ENCODE peak calls at places on chromosomes 4 and X, in five cellular contexts. D is mucosa of descending colon, I is Caco-2, Y is suprapubic skin, O is sigmoid colon. Q is an unnamed sample.
A peak's percentile ranks its signal among the peaks of the same experiment; 100 is the strongest.

GRCh38 chr4:57679969-57680368 is 569.8 kb upstream of the IGFBP7 start:
- DNase-seq in D (no peak), I (no peak), Y (no peak), O (no peak), Q (no peak)

GRCh38 chr4:146834263-146835034 is 111.2 kb downstream of the TTC29 start:
- DNase-seq in D (no peak), I (no peak), Y (no peak), O (no peak), Q (no peak)

GRCh38 chr4:182143822-182144620 is 99.2 kb upstream of the TENM3 start:
- DNase-seq in D (no peak), I (peak; percentile 72), Y (no peak), O (no peak), Q (no peak)

GRCh38 chr4:146478009-146478408 is 43.7 kb downstream of the SLC10A7 start:
- DNase-seq in D (no peak), I (no peak), Y (no peak), O (no peak), Q (no peak)

GRCh38 chr4:41365726-41366125 is 109.0 kb downstream of the UCHL1 start:
- DNase-seq in D (no peak), I (no peak), Y (no peak), O (no peak), Q (no peak)

GRCh38 chr4:8410641-8411271 is 29.8 kb downstream of the ACOX3 start:
- DNase-seq in D (peak; percentile 74), I (peak; percentile 91), Y (no peak), O (no peak), Q (peak; percentile 71)

GRCh38 chr4:82583897-82584604 is 22.3 kb upstream of the TMEM150C start:
- DNase-seq in D (no peak), I (no peak), Y (no peak), O (no peak), Q (no peak)

GRCh38 chr4:22762548-22762947 is 69.8 kb downstream of the GBA3 start:
- DNase-seq in D (no peak), I (no peak), Y (no peak), O (no peak), Q (no peak)

GRCh38 chrX:67619253-67619652 is 75.4 kb downstream of the AR start:
- DNase-seq in D (no peak), I (no peak), Y (no peak), O (no peak), Q (no peak)

GRCh38 chr4:147019061-147019460 is 73.4 kb upstream of the TTC29 start:
- DNase-seq in D (peak; percentile 80), I (peak; percentile 70), Y (no peak), O (peak; percentile 71), Q (peak; percentile 60)

GRCh38 chr4:110510955-110511544 is 35.1 kb downstream of the ENPEP start:
- DNase-seq in D (no peak), I (no peak), Y (no peak), O (no peak), Q (no peak)

GRCh38 chrX:47078129-47079043 is at the start of gene RGN:
- DNase-seq in D (peak; percentile 1), I (peak; percentile 69), Y (no peak), O (no peak), Q (no peak)

GRCh38 chrX:27675493-27675892 is 85.3 kb downstream of the DCAF8L2 start:
- DNase-seq in D (no peak), I (no peak), Y (no peak), O (no peak), Q (no peak)

GRCh38 chrX:41909068-41909467 is 14.3 kb downstream of the CASK start:
- DNase-seq in D (no peak), I (no peak), Y (no peak), O (no peak), Q (peak; percentile 21)

GRCh38 chrX:153882557-153882956 is 3.4 kb downstream of the L1CAM start:
- DNase-seq in D (no peak), I (no peak), Y (no peak), O (no peak), Q (no peak)

GRCh38 chr4:124322234-124322831 is 390.2 kb downstream of the ANKRD50 start:
- DNase-seq in D (no peak), I (no peak), Y (no peak), O (no peak), Q (no peak)

GRCh38 chr4:188414441-188414840 is 275.2 kb downstream of the TRIML1 start:
- DNase-seq in D (no peak), I (no peak), Y (no peak), O (no peak), Q (no peak)

GRCh38 chr4:80462537-80463207 is 127.1 kb downstream of the CFAP299 start:
- DNase-seq in D (no peak), I (no peak), Y (no peak), O (no peak), Q (no peak)

GRCh38 chr4:170047774-170048354 is 21.7 kb upstream of the MFAP3L start:
- DNase-seq in D (peak; percentile 73), I (no peak), Y (peak; percentile 84), O (no peak), Q (no peak)

GRCh38 chr4:128354205-128354821 is 66.7 kb upstream of the PGRMC2 start:
- DNase-seq in D (peak; percentile 36), I (no peak), Y (no peak), O (no peak), Q (no peak)

GRCh38 chr4:156322592-156322991 is 368.9 kb upstream of the CTSO start:
- DNase-seq in D (no peak), I (no peak), Y (no peak), O (no peak), Q (no peak)

GRCh38 chr4:76498550-76498949 is 63.5 kb downstream of the SHROOM3 start:
- DNase-seq in D (no peak), I (no peak), Y (no peak), O (no peak), Q (no peak)

GRCh38 chr4:183721207-183722081 is 62.4 kb downstream of the TRAPPC11 start:
- DNase-seq in D (peak; percentile 82), I (peak; percentile 62), Y (no peak), O (no peak), Q (peak; percentile 85)

GRCh38 chr4:83604315-83604714 is 68.4 kb downstream of the GPAT3 start:
- DNase-seq in D (no peak), I (no peak), Y (no peak), O (no peak), Q (no peak)

GRCh38 chr4:176708771-176709311 is 83.9 kb downstream of the VEGFC start:
- DNase-seq in D (no peak), I (no peak), Y (no peak), O (no peak), Q (no peak)

GRCh38 chrX:154761977-154762528 is 611 bp upstream of the DKC1 start:
- DNase-seq in D (peak; percentile 44), I (no peak), Y (no peak), O (no peak), Q (no peak)

GRCh38 chr4:168528131-168528949 is 31.5 kb downstream of the PALLD start:
- DNase-seq in D (no peak), I (no peak), Y (no peak), O (no peak), Q (no peak)

GRCh38 chr4:70829492-70829891 is 10.2 kb downstream of the GRSF1 start:
- DNase-seq in D (no peak), I (no peak), Y (no peak), O (no peak), Q (no peak)

GRCh38 chrX:112931478-112931877 is 90.8 kb upstream of the AMOT start:
- DNase-seq in D (no peak), I (no peak), Y (no peak), O (no peak), Q (no peak)

GRCh38 chr4:164440196-164440595 is 313.7 kb upstream of the SMIM31 start:
- DNase-seq in D (no peak), I (no peak), Y (no peak), O (no peak), Q (no peak)

GRCh38 chr4:120853101-120853940 is 69.2 kb downstream of the PRDM5 start:
- DNase-seq in D (no peak), I (no peak), Y (no peak), O (no peak), Q (no peak)

GRCh38 chr4:44256414-44256813 is 192.2 kb downstream of the KCTD8 start:
- DNase-seq in D (no peak), I (no peak), Y (no peak), O (no peak), Q (no peak)

GRCh38 chr4:41120297-41121217 is 93.8 kb downstream of the APBB2 start:
- DNase-seq in D (no peak), I (no peak), Y (no peak), O (peak; percentile 92), Q (no peak)

DNA sequence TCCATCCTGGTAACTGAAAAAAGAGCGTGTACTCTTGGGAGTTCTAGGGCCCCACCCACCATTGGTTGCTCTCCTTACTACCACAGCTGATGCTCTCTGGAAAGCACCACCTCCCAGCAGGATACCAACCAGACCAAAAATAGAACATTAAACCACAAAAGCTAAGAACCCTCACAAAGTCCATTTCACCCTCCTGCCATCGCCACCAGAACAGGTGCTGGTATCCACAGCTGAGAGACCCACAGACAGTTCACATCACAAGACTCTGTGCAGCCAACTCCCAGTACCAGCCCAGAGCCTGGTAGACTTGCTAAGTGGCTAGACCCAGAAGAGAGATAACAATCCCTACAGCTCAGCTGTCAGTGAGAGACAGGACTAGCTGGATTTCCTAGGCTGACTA is 240.6 kb downstream of the PABPC4L start:
- DNase-seq in D (no peak), I (no peak), Y (no peak), O (no peak), Q (no peak)
- H3K9me3 ChIP-seq in D (peaks cover 15% of the 10 kb centered on the region), I (no peaks in the 10 kb centered on the region), Y (no peaks in the 10 kb centered on the region), O (no peaks in the 10 kb centered on the region), Q (no peaks in the 10 kb centered on the region)

GRCh38 chr4:6474053-6474568 is 1.7 kb upstream of the PPP2R2C start:
- DNase-seq in D (no peak), I (no peak), Y (peak; percentile 69), O (peak; percentile 42), Q (no peak)
- TF ChIP-seq CTCF in D (no peak), I (peak; percentile 2), Y (no peak), O (no peak), Q (no peak)

DNA sequence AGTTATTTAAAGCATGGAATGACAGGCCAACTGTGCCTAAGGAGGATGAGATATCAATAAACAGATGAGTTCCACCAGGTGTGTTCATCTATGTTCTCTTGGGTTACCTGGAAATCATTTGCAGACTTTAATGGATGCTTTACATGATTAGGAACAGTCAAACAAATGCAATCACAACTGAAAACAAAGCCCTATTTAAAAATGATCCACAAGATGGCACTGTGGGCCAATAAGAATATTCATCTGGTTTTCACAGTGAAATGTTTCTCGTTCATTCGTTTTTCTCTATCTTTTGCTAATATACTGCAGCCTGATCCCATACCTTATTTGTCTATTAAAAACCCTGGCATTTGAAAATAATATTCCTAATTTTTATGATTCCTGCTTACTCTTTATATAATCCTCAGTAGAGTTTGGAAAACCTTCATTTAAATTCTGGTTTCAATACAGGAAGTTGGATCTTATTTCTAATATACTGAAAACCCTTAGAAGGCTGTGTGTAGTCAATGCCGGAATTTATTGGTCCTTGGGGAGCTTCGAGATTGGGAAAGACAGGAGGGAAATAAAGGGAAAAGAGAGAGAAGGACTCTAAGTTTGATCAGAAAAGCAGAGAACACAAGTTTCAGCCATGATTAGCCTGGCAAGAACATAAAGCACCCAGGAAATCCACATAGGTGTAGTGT is 63.7 kb upstream of the TAPT1 start:
- DNase-seq in D (peak; percentile 51), I (no peak), Y (no peak), O (no peak), Q (no peak)
- H3K4me3 ChIP-seq in D (no peak overlapping the region), I (no peak overlapping the region), Y (no peak overlapping the region), O (no peak overlapping the region), Q (no peak overlapping the region)

GRCh38 chrX:148290041-148290440 is 210.4 kb upstream of the AFF2 start:
- DNase-seq in D (no peak), I (no peak), Y (no peak), O (no peak), Q (no peak)

GRCh38 chrX:148288451-148288850 is 212.0 kb upstream of the AFF2 start:
- DNase-seq in D (no peak), I (no peak), Y (no peak), O (no peak), Q (no peak)

GRCh38 chrX:148290937-148291336 is 209.5 kb upstream of the AFF2 start:
- DNase-seq in D (no peak), I (no peak), Y (no peak), O (no peak), Q (no peak)
- H3K9me3 ChIP-seq in D (no peaks in the 10 kb centered on the region), I (no peaks in the 10 kb centered on the region), Y (no peaks in the 10 kb centered on the region), O (no peaks in the 10 kb centered on the region), Q (no peaks in the 10 kb centered on the region)